ENCODE peak calls at places on chromosomes 7 and 10, in ten cellular contexts. D is HT1080, M is neural crest cell, C is upper lobe of right lung, R is NT2/D1, S is HEK293T, H is mammary epithelial cell, P is cerebellar cortex, K is ovary, J is left cardiac atrium. F is an unnamed sample.

GRCh38 chr7:95476072-95476845 is 9.5 kb upstream of the ASB4 start:
- DNase-seq in D (no peak), M (peak; percentile 30), C (no peak), R (no peak), S (no peak), H (no peak), P (peak; percentile 5), K (no peak), J (no peak), F (peak; percentile 65)

GRCh38 chr7:124033093-124033806 is 383 bp upstream of the TMEM229A start:
- DNase-seq in D (no peak), M (peak; percentile 53), C (peak; percentile 61), R (peak; percentile 36), S (peak; percentile 44), H (no peak), P (peak; percentile 56), K (peak; percentile 61), J (peak; percentile 21), F (no peak)

GRCh38 chr10:35300063-35300699 is 36.1 kb upstream of the CCNY start:
- DNase-seq in D (peak; percentile 87), M (no peak), C (no peak), R (no peak), S (no peak), H (peak; percentile 91), P (no peak), K (no peak), J (peak; percentile 29), F (no peak)

GRCh38 chr10:104680467-104681401 is 39.6 kb downstream of the SORCS3 start:
- DNase-seq in D (peak; percentile 17), M (peak; percentile 59), C (peak; percentile 68), R (peak; percentile 33), S (no peak), H (no peak), P (no peak), K (peak; percentile 69), J (peak; percentile 26), F (no peak)

GRCh38 chr10:87546221-87546620 is 41.5 kb downstream of the MINPP1 start:
- DNase-seq in D (peak; percentile 5), M (no peak), C (peak; percentile 59), R (no peak), S (no peak), H (no peak), P (no peak), K (no peak), J (no peak), F (peak; percentile 93)

GRCh38 chr7:103803631-103804030 is 185.8 kb downstream of the RELN start:
- DNase-seq in D (no peak), M (no peak), C (no peak), R (no peak), S (no peak), H (no peak), P (peak; percentile 63), K (no peak), J (no peak), F (no peak)

GRCh38 chr10:79248341-79248931 is 98.8 kb upstream of the PPIF start:
- DNase-seq in D (no peak), M (no peak), C (peak; percentile 82), R (no peak), S (no peak), H (no peak), P (no peak), K (no peak), J (peak; percentile 66), F (no peak)

GRCh38 chr10:120854388-120854787 is 3.2 kb downstream of the WDR11 start:
- DNase-seq in D (no peak), M (no peak), C (no peak), R (no peak), S (no peak), H (no peak), P (no peak), K (no peak), J (no peak), F (no peak)

GRCh38 chr7:608954-609711 is 89.5 kb upstream of the PDGFA start:
- DNase-seq in D (no peak), M (no peak), C (peak; percentile 53), R (no peak), S (no peak), H (no peak), P (no peak), K (no peak), J (no peak), F (no peak)

GRCh38 chr10:63819753-63820347 is 298.6 kb downstream of the REEP3 start:
- DNase-seq in D (peak; percentile 34), M (peak; percentile 63), C (peak; percentile 70), R (peak; percentile 25), S (peak; percentile 37), H (peak; percentile 36), P (peak; percentile 58), K (peak; percentile 70), J (peak; percentile 82), F (peak; percentile 46)

GRCh38 chr10:131844546-131845084 is 56.2 kb upstream of the PPP2R2D start:
- DNase-seq in D (no peak), M (no peak), C (peak; percentile 25), R (no peak), S (no peak), H (no peak), P (no peak), K (peak; percentile 21), J (no peak), F (no peak)

GRCh38 chr10:21801609-21802008 is 201.9 kb downstream of the DNAJC1 start:
- DNase-seq in D (no peak), M (no peak), C (no peak), R (no peak), S (no peak), H (no peak), P (no peak), K (no peak), J (no peak), F (no peak)

GRCh38 chr7:4144171-4144701 is 537.9 kb upstream of the FOXK1 start:
- DNase-seq in D (no peak), M (no peak), C (no peak), R (no peak), S (no peak), H (no peak), P (no peak), K (no peak), J (no peak), F (no peak)

F was measured in foreskin melanocyte.